ENCODE peak calls at places on chromosomes 7 and 10, in five cellular contexts. H is esophagus squamous epithelium; G is BE2C; L is CD4-positive, CD25-positive, alpha-beta regulatory T cell; O is heart left ventricle. A is an unnamed sample.
A peak's percentile ranks its signal among the peaks of the same experiment; 100 is the strongest.

GRCh38 chr7:30091431-30092386 is 43.1 kb upstream of the MTURN start:
- DNase-seq in G (no peak), H (no peak), L (no peak), O (no peak), A (no peak)

GRCh38 chr7:20797174-20798080 is 10.7 kb upstream of the SP8 start:
- DNase-seq in H (no peak), G (no peak), L (no peak), O (no peak), A (no peak)

GRCh38 chr10:95391570-95392249 is 100.9 kb upstream of the PDLIM1 start:
- DNase-seq in G (no peak), O (no peak), H (no peak), L (no peak), A (no peak)

GRCh38 chr7:70384891-70385290 is 747.1 kb upstream of the GALNT17 start:
- DNase-seq in L (no peak), O (no peak), H (no peak), G (no peak), A (no peak)

GRCh38 chr10:21705828-21706176 is 171.8 kb downstream of the MLLT10 start:
- DNase-seq in L (no peak), O (no peak), G (no peak), H (no peak), A (no peak)

GRCh38 chr7:7176421-7177043 is 5.8 kb upstream of the C1GALT1 start:
- DNase-seq in G (no peak), O (no peak), L (no peak), H (no peak), A (no peak)

GRCh38 chr7:537911-538634 is 18.4 kb upstream of the PDGFA start:
- DNase-seq in H (no peak), O (peak; percentile 71), G (no peak), L (no peak), A (no peak)

GRCh38 chr7:5420108-5420840 is 3.4 kb downstream of the TNRC18 start:
- DNase-seq in O (peak; percentile 49), H (no peak), L (no peak), G (no peak), A (peak; percentile 56)

GRCh38 chr7:148095066-148095465 is 495.5 kb upstream of the C7orf33 start:
- DNase-seq in L (no peak), O (no peak), G (peak; percentile 19), H (no peak), A (no peak)

GRCh38 chr10:70584941-70585544 is 17.5 kb downstream of the PRF1 start:
- DNase-seq in O (no peak), G (peak; percentile 94), L (no peak), H (no peak), A (peak; percentile 34)

GRCh38 chr7:17056491-17057142 is 174.8 kb upstream of the AGR3 start:
- DNase-seq in H (no peak), L (no peak), G (no peak), O (no peak), A (no peak)

GRCh38 chr10:129045658-129046057 is 421.4 kb upstream of the MGMT start:
- DNase-seq in H (no peak), G (no peak), L (no peak), O (no peak), A (no peak)

GRCh38 chr10:129040377-129040776 is 426.7 kb upstream of the MGMT start:
- DNase-seq in L (no peak), G (no peak), H (no peak), O (no peak), A (no peak)

GRCh38 chr10:129039406-129040345 is 427.4 kb upstream of the MGMT start:
- DNase-seq in L (no peak), G (no peak), O (no peak), H (no peak), A (no peak)

GRCh38 chr10:129041916-129042315 is 425.1 kb upstream of the MGMT start:
- DNase-seq in O (no peak), H (no peak), G (no peak), L (no peak), A (no peak)

DNA sequence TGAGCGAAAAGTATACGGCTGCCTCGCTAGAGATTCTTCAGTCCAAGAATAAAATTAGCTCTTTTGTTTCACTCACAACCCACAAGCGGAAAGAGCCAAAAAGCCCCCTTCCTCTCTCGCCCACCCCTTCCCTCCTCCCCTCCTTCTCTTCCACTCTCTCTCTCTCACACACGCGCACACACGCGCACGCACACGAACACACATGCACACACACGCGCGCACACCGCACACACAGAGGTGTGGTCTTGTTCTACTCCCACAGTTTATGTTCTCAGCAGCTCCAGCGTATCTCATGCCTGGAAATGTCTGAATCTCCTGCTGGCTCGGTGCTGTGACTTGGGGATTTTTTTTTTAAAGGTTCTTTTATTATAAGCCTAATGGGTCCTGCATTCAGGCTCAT is 424.3 kb upstream of the MGMT start:
- DNase-seq in L (no peak), O (no peak), H (no peak), G (no peak), A (no peak)
- H3K27me3 ChIP-seq in L (peaks cover 2% of the 10 kb centered on the region), O (no peaks in the 10 kb centered on the region), H (no peaks in the 10 kb centered on the region), G (no peaks in the 10 kb centered on the region), A (peaks cover 12% of the 10 kb centered on the region)

DNA sequence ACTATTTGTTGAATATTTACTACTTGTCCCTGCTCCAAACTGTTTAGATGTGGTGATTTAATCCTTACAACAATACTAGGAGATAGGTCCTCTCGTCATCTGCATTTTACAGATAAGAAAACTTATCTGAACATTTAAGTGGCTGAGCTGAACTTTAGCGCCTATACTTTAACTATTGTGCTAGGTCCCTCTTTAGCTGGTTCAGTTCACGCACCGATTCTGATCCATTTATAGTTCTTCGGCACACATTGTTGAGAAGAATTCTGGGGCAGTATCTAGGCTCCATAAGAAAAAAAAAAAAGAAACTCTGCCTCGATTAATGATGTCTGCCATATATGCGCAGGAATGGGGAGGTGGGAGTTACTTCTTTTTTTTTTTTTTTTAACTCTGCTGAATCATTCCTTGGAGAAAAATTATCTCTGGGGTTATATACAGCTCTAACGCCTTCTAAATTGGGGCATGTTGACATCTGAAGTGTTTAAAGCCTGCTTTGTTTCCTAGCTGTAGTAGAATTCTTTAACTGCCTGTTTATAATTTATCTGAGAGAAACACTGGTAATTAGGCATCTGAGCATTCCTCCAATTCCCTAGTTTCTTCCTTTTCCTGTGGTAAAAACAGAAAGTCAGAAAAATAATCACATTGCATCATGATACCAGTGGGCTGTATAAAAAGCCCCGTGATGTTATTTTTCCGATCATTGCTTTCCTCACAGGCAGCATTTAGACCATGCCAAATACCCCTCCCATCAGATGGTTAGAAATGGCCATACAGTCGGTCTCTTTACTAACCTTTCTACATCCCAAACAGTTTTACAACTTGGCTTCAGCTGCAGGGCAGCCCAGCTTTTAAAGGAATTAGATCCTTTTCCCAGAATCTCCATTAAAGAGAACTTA is 98.5 kb upstream of the KDM7A start:
- DNase-seq in O (no peak), G (no peak), H (no peak), L (no peak), A (no peak)
- H3K27me3 ChIP-seq in O (no peaks in the 10 kb centered on the region), G (no peaks in the 10 kb centered on the region), H (no peaks in the 10 kb centered on the region), L (no peaks in the 10 kb centered on the region), A (no peaks in the 10 kb centered on the region)

DNA sequence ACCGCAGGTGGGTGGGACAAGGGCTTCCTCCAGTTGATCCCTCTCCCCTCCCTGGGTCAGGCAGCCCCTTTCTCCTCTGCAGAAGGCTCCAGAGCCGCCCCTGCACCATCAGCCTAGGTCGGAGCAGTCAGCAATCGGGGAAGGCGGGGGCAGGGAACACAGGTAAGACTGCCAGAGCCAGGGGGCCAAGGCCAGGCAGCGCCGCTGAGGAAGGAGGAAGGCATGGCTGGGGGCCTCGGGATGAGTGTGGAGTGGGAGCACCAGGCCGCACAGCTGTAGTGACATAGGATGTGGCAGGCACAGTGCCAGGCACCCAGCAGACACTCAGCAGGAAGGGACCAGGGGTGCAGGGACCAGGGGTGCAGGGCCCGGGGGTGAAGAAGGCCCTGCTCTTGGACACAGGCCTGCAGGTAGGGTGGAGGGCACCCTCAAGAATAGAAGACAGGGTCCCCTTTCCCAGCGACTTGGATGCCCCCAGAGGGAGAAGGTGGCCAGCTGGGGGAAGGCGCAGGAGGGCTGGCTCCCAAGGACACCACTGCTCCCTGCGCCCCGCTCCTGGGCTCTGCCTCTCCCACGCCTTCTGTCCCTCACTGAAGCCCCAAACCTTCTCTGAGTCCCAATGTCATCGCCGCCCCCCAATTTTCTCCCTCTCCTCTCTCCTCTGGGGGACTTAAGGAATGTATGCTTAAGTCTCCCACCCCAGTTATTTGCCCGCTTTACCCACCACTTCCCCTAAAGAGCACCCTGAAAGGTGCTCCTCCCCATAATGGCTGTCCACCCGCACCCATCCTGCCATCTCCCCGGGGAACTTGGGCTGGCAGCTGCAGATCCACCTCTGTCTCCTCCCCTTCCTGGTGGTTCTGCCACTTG is 38.5 kb downstream of the CAMK2B start:
- DNase-seq in H (no peak), O (peak; percentile 15), G (peak; percentile 7), L (no peak), A (peak; percentile 18)
- H3K27me3 ChIP-seq in H (no peaks in the 10 kb centered on the region), O (no peaks in the 10 kb centered on the region), G (no peaks in the 10 kb centered on the region), L (no peaks in the 10 kb centered on the region), A (no peaks in the 10 kb centered on the region)

GRCh38 chr7:121334875-121335648 is 6.3 kb downstream of the WNT16 start:
- DNase-seq in O (no peak), G (no peak), L (no peak), H (no peak), A (no peak)
- H3K27me3 ChIP-seq in O (peaks cover 17% of the 10 kb centered on the region), G (peaks cover 82% of the 10 kb centered on the region), L (peaks cover 24% of the 10 kb centered on the region), H (peaks cover 11% of the 10 kb centered on the region), A (no peaks in the 10 kb centered on the region)